ENCODE peak calls at places on chromosomes 13 and 19, in ten cellular contexts. Y, K, N, D, A, I, Q, U, J and E are unnamed samples.
A peak's percentile ranks its signal among the peaks of the same experiment; 100 is the strongest.

GRCh38 chr19:34988119-34988518 is 12.0 kb upstream of the GRAMD1A start:
- DNase-seq in Y (no peak), K (no peak), N (peak; percentile 10), D (no peak), A (no peak), I (no peak), Q (no peak), U (no peak), J (no peak), E (no peak)

GRCh38 chr19:11191934-11192333 is 5.4 kb downstream of the KANK2 start:
- DNase-seq in Y (no peak), K (no peak), N (no peak), D (no peak), A (no peak), I (no peak), Q (no peak), U (no peak), J (no peak), E (peak; percentile 96)

GRCh38 chr19:55308281-55308680 is 16.9 kb downstream of the TMEM150B start:
- DNase-seq in Y (no peak), K (no peak), N (no peak), D (no peak), A (no peak), I (no peak), Q (no peak), U (no peak), J (no peak), E (peak; percentile 88)

GRCh38 chr13:42551611-42552010 is 22.3 kb upstream of the TNFSF11 start:
- DNase-seq in Y (no peak), K (no peak), N (no peak), D (no peak), A (no peak), I (no peak), Q (no peak), U (no peak), J (no peak), E (no peak)

GRCh38 chr19:46118136-46118535 is 6.4 kb downstream of the IGFL3 start:
- DNase-seq in Y (no peak), K (no peak), N (no peak), D (no peak), A (no peak), I (no peak), Q (no peak), U (no peak), J (no peak), E (no peak)

GRCh38 chr13:71861769-71862168 is 5.2 kb downstream of the DACH1 start:
- DNase-seq in Y (no peak), K (no peak), N (no peak), D (no peak), A (no peak), I (no peak), Q (no peak), U (no peak), J (no peak), E (no peak)

GRCh38 chr19:41575998-41576397 is at the start of gene CEACAM21:
- DNase-seq in Y (no peak), K (no peak), N (no peak), D (no peak), A (no peak), I (peak; percentile 73), Q (no peak), U (no peak), J (no peak), E (peak; percentile 69)

GRCh38 chr19:1264801-1265610 is 4.1 kb upstream of the CIRBP start:
- DNase-seq in Y (peak; percentile 88), K (peak; percentile 85), N (no peak), D (no peak), A (peak; percentile 84), I (peak; percentile 78), Q (peak; percentile 51), U (no peak), J (peak; percentile 92), E (peak; percentile 91)

GRCh38 chr19:18588611-18589379 is at the start of gene REX1BD:
- DNase-seq in Y (peak; percentile 68), K (peak; percentile 75), N (peak; percentile 95), D (peak; percentile 63), A (peak; percentile 78), I (peak; percentile 89), Q (no peak), U (peak; percentile 87), J (peak; percentile 60), E (peak; percentile 94)

GRCh38 chr19:47582320-47582909 is 9.5 kb upstream of the ZNF541 start:
- DNase-seq in Y (peak; percentile 85), K (peak; percentile 89), N (no peak), D (no peak), A (peak; percentile 98), I (no peak), Q (no peak), U (no peak), J (no peak), E (no peak)

GRCh38 chr19:18073197-18073596 is 13.5 kb downstream of the IL12RB1 start:
- DNase-seq in Y (no peak), K (no peak), N (peak; percentile 20), D (no peak), A (no peak), I (no peak), Q (no peak), U (no peak), J (no peak), E (no peak)

GRCh38 chr19:35346193-35347052 is 1.3 kb upstream of the FFAR1 start:
- DNase-seq in Y (no peak), K (no peak), N (no peak), D (no peak), A (no peak), I (peak; percentile 85), Q (no peak), U (peak; percentile 49), J (no peak), E (peak; percentile 66)

GRCh38 chr19:17490411-17490810 is 20.1 kb downstream of the SLC27A1 start:
- DNase-seq in Y (no peak), K (no peak), N (no peak), D (no peak), A (no peak), I (no peak), Q (no peak), U (no peak), J (no peak), E (no peak)

GRCh38 chr13:48653074-48654054 is at the start of gene CYSLTR2:
- DNase-seq in Y (peak; percentile 13), K (peak; percentile 39), N (no peak), D (no peak), A (peak; percentile 27), I (peak; percentile 16), Q (peak; percentile 56), U (no peak), J (no peak), E (no peak)

GRCh38 chr13:102128216-102128800 is 273.5 kb downstream of the FGF14 start:
- DNase-seq in Y (peak; percentile 42), K (peak; percentile 69), N (no peak), D (no peak), A (peak; percentile 57), I (no peak), Q (peak; percentile 40), U (no peak), J (peak; percentile 34), E (no peak)

GRCh38 chr19:48896191-48896720 is 2.3 kb downstream of the TULP2 start:
- DNase-seq in Y (no peak), K (peak; percentile 22), N (peak; percentile 84), D (no peak), A (no peak), I (peak; percentile 73), Q (no peak), U (peak; percentile 28), J (no peak), E (peak; percentile 39)

GRCh38 chr19:30670011-30670329 is 297.8 kb downstream of the ZNF536 start:
- DNase-seq in Y (no peak), K (no peak), N (no peak), D (no peak), A (no peak), I (no peak), Q (no peak), U (no peak), J (no peak), E (no peak)

GRCh38 chr13:28657784-28658538 is 969 bp upstream of the POMP start:
- DNase-seq in Y (peak; percentile 58), K (peak; percentile 45), N (no peak), D (no peak), A (peak; percentile 50), I (peak; percentile 15), Q (no peak), U (no peak), J (no peak), E (peak; percentile 17)